ENCODE peak calls at places on chromosomes 11 and 22, in four cellular contexts. W, O, X and J are unnamed samples. For H3K4me1, the result is how much of the 10 kb centered on the place peaks cover.

GRCh38 chr11:126354631-126355323 is 709 bp upstream of the ST3GAL4 start:
- DNase-seq in W (no peak), O (no peak), X (no peak), J (peak)

GRCh38 chr22:29912605-29913398 is 29.8 kb downstream of the MTMR3 start:
- DNase-seq in W (no peak), O (no peak), X (no peak), J (no peak)

GRCh38 chr11:6603287-6604080 is at the start of the genes ILK and RRP8:
- DNase-seq in W (peak), O (peak), X (peak), J (peak)

GRCh38 chr22:42885446-42885845 is 28.4 kb upstream of the ARFGAP3 start:
- DNase-seq in W (no peak), O (no peak), X (no peak), J (no peak)

GRCh38 chr11:11028017-11028692 is 170.3 kb upstream of the ZBED5 start:
- DNase-seq in W (peak), O (peak), X (no peak), J (peak)

GRCh38 chr11:46353706-46354105 is 6.4 kb downstream of the DGKZ start:
- DNase-seq in W (no peak), O (no peak), X (no peak), J (no peak)

GRCh38 chr11:62614275-62614674 is 1.2 kb downstream of the ROM1 start:
- DNase-seq in W (no peak), O (no peak), X (no peak), J (no peak)

GRCh38 chr11:69894126-69895047 is 75.2 kb upstream of the FGF3 start:
- DNase-seq in W (no peak), O (no peak), X (no peak), J (no peak)

GRCh38 chr11:69954756-69955155 is 123.4 kb upstream of the ANO1 start:
- DNase-seq in W (no peak), O (no peak), X (no peak), J (no peak)

GRCh38 chr11:69057236-69057635 is 8.5 kb downstream of the TPCN2 start:
- DNase-seq in W (no peak), O (no peak), X (no peak), J (no peak)

GRCh38 chr11:61361686-61362541 is at the start of the genes CYB561A3 and TMEM138:
- DNase-seq in W (peak), O (peak), X (peak), J (peak)

GRCh38 chr11:65885808-65886536 is 2.3 kb downstream of the FIBP start:
- DNase-seq in W (no peak), O (no peak), X (no peak), J (no peak)

GRCh38 chr11:65117206-65118096 is at the start of gene ZNHIT2:
- DNase-seq in W (peak), O (peak), X (peak), J (peak)

GRCh38 chr11:47861762-47862161 is 13.6 kb upstream of the NUP160 start:
- DNase-seq in W (no peak), O (no peak), X (no peak), J (no peak)

GRCh38 chr11:118893662-118894061 is 10.0 kb downstream of the CXCR5 start:
- DNase-seq in W (no peak), O (no peak), X (no peak), J (no peak)

GRCh38 chr11:118895093-118896039 is 11.7 kb downstream of the CXCR5 start:
- DNase-seq in W (no peak), O (no peak), X (no peak), J (no peak)

GRCh38 chr11:118892515-118892914 is 8.8 kb downstream of the CXCR5 start:
- DNase-seq in W (no peak), O (no peak), X (no peak), J (no peak)

GRCh38 chr11:118894192-118894591 is 10.5 kb downstream of the CXCR5 start:
- DNase-seq in W (no peak), O (no peak), X (no peak), J (no peak)

GRCh38 chr11:118892964-118893363 is 9.3 kb downstream of the CXCR5 start:
- DNase-seq in W (no peak), O (no peak), X (no peak), J (no peak)
- H3K4me1 ChIP-seq in W (under half), O (under half), X (half or more), J (under half)

GRCh38 chr11:67466367-67466766 is 2.7 kb downstream of the TMEM134 start:
- DNase-seq in W (no peak), O (no peak), X (no peak), J (no peak)
- H3K4me1 ChIP-seq in W (under half), O (under half), X (half or more), J (half or more)

GRCh38 chr11:99424313-99425084 is 403.8 kb downstream of the CNTN5 start:
- DNase-seq in W (no peak), O (no peak), X (no peak), J (peak)

GRCh38 chr11:99425596-99425995 is 404.8 kb downstream of the CNTN5 start:
- DNase-seq in W (no peak), O (no peak), X (no peak), J (no peak)

GRCh38 chr11:99422581-99423434 is 402.1 kb downstream of the CNTN5 start:
- DNase-seq in W (no peak), O (no peak), X (no peak), J (no peak)

GRCh38 chr11:99419991-99420390 is 399.2 kb downstream of the CNTN5 start:
- DNase-seq in W (no peak), O (no peak), X (no peak), J (no peak)

GRCh38 chr11:99423435-99423983 is 402.8 kb downstream of the CNTN5 start:
- DNase-seq in W (no peak), O (no peak), X (no peak), J (no peak)
- H3K4me1 ChIP-seq in W (under half), O (under half), X (under half), J (under half)

DNA sequence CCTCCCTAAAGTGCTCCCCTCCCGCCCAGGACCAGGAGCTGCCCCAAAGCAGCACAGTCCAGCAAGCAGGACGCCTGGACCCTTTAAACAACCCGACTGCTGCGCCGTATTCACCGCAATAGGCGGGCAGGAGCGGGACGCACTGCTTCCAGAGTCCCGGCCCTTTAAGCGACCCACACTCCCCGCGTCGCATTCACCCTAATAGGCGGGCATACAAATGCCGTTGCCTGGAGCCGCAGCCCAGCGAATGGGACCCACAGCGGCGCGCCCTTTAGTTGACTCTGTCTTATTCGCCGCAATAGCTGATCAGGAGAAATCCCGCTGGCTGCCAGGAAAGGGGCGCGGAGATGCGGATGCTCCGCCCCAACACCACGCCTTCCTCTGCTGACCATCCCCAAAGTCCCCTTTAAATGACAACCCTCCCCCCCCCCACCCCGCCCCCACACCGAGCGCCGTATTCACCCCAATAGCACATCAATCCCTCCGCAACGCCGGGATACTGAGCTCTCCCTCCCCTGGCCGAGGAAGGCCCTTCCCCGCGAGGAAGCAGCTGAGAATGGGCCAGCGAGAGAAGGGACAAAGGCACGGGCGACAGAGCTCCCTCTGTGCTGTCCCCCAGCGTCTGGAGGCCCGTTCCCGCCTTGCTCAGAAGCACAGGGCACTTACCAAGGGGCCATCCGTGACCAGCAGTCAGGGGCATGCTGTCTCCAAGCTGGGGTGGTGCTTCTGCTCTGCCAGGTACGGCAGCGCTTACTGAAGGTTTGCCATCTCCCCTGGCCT is 4.7 kb downstream of the OSBPL5 start:
- DNase-seq in W (peak), O (peak), X (no peak), J (peak)
- H3K4me1 ChIP-seq in W (half or more), O (under half), X (half or more), J (half or more)

DNA sequence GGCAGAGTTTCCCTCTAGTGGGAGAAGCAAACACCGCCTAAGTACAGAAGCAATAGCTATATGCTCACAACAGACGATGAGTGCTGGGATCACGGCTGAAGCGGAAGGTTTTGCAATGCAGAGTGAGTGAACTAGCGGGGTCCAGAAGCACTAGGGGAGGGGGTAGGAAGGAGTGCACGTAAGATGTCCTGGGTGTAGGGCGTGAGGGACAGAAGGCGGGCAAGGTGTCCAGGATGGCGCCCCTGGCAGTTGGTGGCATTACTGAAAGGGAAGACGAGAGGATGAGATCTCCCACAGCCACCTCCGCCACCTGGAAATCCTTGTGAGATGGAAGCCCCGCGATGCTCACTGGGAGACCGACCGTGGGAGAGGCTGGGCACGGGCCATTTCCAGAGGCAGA is 81.0 kb downstream of the ETS1 start:
- DNase-seq in W (no peak), O (no peak), X (no peak), J (no peak)
- H3K4me1 ChIP-seq in W (half or more), O (under half), X (half or more), J (half or more)

DNA sequence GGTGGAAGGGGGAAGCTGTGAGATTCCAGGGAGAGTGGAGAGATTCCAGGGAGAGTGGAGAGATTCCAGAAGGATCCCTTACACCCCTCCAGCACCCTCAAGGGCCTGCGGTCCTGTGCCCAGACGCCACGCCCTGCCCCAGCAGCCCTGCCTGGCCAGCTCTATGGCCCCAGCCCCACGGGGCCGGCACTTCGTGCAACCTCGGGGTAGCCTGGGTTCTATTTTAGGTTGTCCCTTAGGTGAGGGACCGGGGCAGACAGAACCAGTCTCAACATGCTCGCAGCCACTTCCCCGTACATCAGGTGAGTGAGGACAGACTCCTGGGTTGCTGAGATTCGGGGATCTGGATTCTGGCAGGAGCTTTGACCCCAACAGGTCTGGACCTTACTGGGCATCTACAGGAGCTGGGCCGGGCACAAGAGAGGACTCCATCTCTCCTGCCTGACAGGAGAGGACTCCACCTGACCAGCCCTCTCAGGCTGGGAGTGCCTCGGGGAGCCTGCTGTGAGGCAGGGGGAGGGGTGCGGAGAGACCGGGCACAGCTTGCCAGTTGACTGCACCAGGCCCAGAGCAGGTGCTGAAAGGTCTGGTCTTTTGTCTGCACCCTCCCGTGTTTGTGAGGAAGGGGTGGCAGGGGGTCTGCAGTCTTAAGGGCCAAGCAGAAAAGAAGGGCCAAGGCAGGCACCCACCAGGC is 8.5 kb upstream of the ADORA2A start:
- DNase-seq in W (no peak), O (no peak), X (no peak), J (no peak)
- H3K4me1 ChIP-seq in W (under half), O (under half), X (under half), J (under half)

GRCh38 chr11:8065031-8065430 is 16.0 kb upstream of the TUB start:
- DNase-seq in W (no peak), O (no peak), X (no peak), J (no peak)

GRCh38 chr11:8066911-8067455 is 14.0 kb upstream of the TUB start:
- DNase-seq in W (no peak), O (no peak), X (no peak), J (peak)

GRCh38 chr11:8067567-8067928 is 13.5 kb upstream of the TUB start:
- DNase-seq in W (no peak), O (no peak), X (no peak), J (peak)

GRCh38 chr11:8067929-8068575 is 13.0 kb upstream of the TUB start:
- DNase-seq in W (no peak), O (no peak), X (no peak), J (peak)

GRCh38 chr11:8066036-8066910 is 14.7 kb upstream of the TUB start:
- DNase-seq in W (no peak), O (no peak), X (no peak), J (peak)
- H3K4me1 ChIP-seq in W (under half), O (under half), X (under half), J (half or more)

GRCh38 chr11:73313652-73314051 is 5.6 kb downstream of the ARHGEF17 start:
- DNase-seq in W (no peak), O (no peak), X (no peak), J (no peak)
- H3K4me1 ChIP-seq in W (half or more), O (half or more), X (half or more), J (half or more)